ENCODE peak calls at places on chromosome 11, in six cellular contexts. One of them, this sample, is unnamed.

GRCh38 chr11:2694495-2694894 is 5.3 kb downstream of the KCNQ1OT1 start:
- ATAC-seq in gastroesophageal sphincter: no peak
- ATAC-seq in Right ventricle myocardium inferior: no peak
- ATAC-seq in activated T-cell treated with anti-CD3 and anti-CD28 coated beads, Interleukin-2, amount 50 U/mL, for 4 hours: no peak
- ATAC-seq in activated naive CD4-positive, alpha-beta T cell treated with anti-CD3 and anti-CD28 coated beads, Interleukin-2, amount 50 U/mL, for 72 hours: no peak
- ATAC-seq in activated naive CD8-positive, alpha-beta T cell treated with anti-CD3 and anti-CD28 coated beads, Interleukin-2, amount 50 U/mL, for 24 hours: no peak
- ATAC-seq in this sample: no peak

GRCh38 chr11:15192007-15192556 is 77.4 kb downstream of the INSC start:
- ATAC-seq in gastroesophageal sphincter: no peak
- ATAC-seq in Right ventricle myocardium inferior: no peak
- ATAC-seq in activated T-cell treated with anti-CD3 and anti-CD28 coated beads, Interleukin-2, amount 50 U/mL, for 4 hours: no peak
- ATAC-seq in activated naive CD8-positive, alpha-beta T cell treated with anti-CD3 and anti-CD28 coated beads, Interleukin-2, amount 50 U/mL, for 24 hours: no peak
- ATAC-seq in activated naive CD4-positive, alpha-beta T cell treated with anti-CD3 and anti-CD28 coated beads, Interleukin-2, amount 50 U/mL, for 72 hours: no peak
- ATAC-seq in this sample: no peak

GRCh38 chr11:60710482-60710881 is 11.1 kb downstream of the MS4A8 start:
- ATAC-seq in gastroesophageal sphincter: no peak
- ATAC-seq in activated naive CD4-positive, alpha-beta T cell treated with anti-CD3 and anti-CD28 coated beads, Interleukin-2, amount 50 U/mL, for 72 hours: no peak
- ATAC-seq in Right ventricle myocardium inferior: no peak
- ATAC-seq in activated naive CD8-positive, alpha-beta T cell treated with anti-CD3 and anti-CD28 coated beads, Interleukin-2, amount 50 U/mL, for 24 hours: no peak
- ATAC-seq in activated T-cell treated with anti-CD3 and anti-CD28 coated beads, Interleukin-2, amount 50 U/mL, for 4 hours: no peak
- ATAC-seq in this sample: no peak

GRCh38 chr11:9714540-9714939 is 50.7 kb downstream of the SWAP70 start:
- ATAC-seq in Right ventricle myocardium inferior: no peak
- ATAC-seq in activated naive CD8-positive, alpha-beta T cell treated with anti-CD3 and anti-CD28 coated beads, Interleukin-2, amount 50 U/mL, for 24 hours: no peak
- ATAC-seq in gastroesophageal sphincter: no peak
- ATAC-seq in activated naive CD4-positive, alpha-beta T cell treated with anti-CD3 and anti-CD28 coated beads, Interleukin-2, amount 50 U/mL, for 72 hours: peak; percentile 54
- ATAC-seq in activated T-cell treated with anti-CD3 and anti-CD28 coated beads, Interleukin-2, amount 50 U/mL, for 4 hours: no peak
- ATAC-seq in this sample: no peak

GRCh38 chr11:109343242-109343641 is 78.7 kb upstream of the C11orf87 start:
- ATAC-seq in activated T-cell treated with anti-CD3 and anti-CD28 coated beads, Interleukin-2, amount 50 U/mL, for 4 hours: no peak
- ATAC-seq in Right ventricle myocardium inferior: no peak
- ATAC-seq in activated naive CD4-positive, alpha-beta T cell treated with anti-CD3 and anti-CD28 coated beads, Interleukin-2, amount 50 U/mL, for 72 hours: no peak
- ATAC-seq in activated naive CD8-positive, alpha-beta T cell treated with anti-CD3 and anti-CD28 coated beads, Interleukin-2, amount 50 U/mL, for 24 hours: no peak
- ATAC-seq in gastroesophageal sphincter: no peak
- ATAC-seq in this sample: no peak

GRCh38 chr11:102139081-102139498 is 28.8 kb downstream of the YAP1 start:
- ATAC-seq in gastroesophageal sphincter: peak; percentile 66
- ATAC-seq in activated naive CD8-positive, alpha-beta T cell treated with anti-CD3 and anti-CD28 coated beads, Interleukin-2, amount 50 U/mL, for 24 hours: no peak
- ATAC-seq in activated naive CD4-positive, alpha-beta T cell treated with anti-CD3 and anti-CD28 coated beads, Interleukin-2, amount 50 U/mL, for 72 hours: no peak
- ATAC-seq in activated T-cell treated with anti-CD3 and anti-CD28 coated beads, Interleukin-2, amount 50 U/mL, for 4 hours: no peak
- ATAC-seq in Right ventricle myocardium inferior: peak; percentile 43
- ATAC-seq in this sample: no peak

GRCh38 chr11:33375688-33376311 is 118.6 kb downstream of the HIPK3 start:
- ATAC-seq in activated T-cell treated with anti-CD3 and anti-CD28 coated beads, Interleukin-2, amount 50 U/mL, for 4 hours: peak; percentile 34
- ATAC-seq in activated naive CD8-positive, alpha-beta T cell treated with anti-CD3 and anti-CD28 coated beads, Interleukin-2, amount 50 U/mL, for 24 hours: peak; percentile 13
- ATAC-seq in activated naive CD4-positive, alpha-beta T cell treated with anti-CD3 and anti-CD28 coated beads, Interleukin-2, amount 50 U/mL, for 72 hours: no peak
- ATAC-seq in Right ventricle myocardium inferior: no peak
- ATAC-seq in gastroesophageal sphincter: no peak
- ATAC-seq in this sample: no peak

GRCh38 chr11:41377709-41378394 is 81.6 kb downstream of the LRRC4C start:
- ATAC-seq in activated naive CD4-positive, alpha-beta T cell treated with anti-CD3 and anti-CD28 coated beads, Interleukin-2, amount 50 U/mL, for 72 hours: no peak
- ATAC-seq in activated naive CD8-positive, alpha-beta T cell treated with anti-CD3 and anti-CD28 coated beads, Interleukin-2, amount 50 U/mL, for 24 hours: no peak
- ATAC-seq in gastroesophageal sphincter: no peak
- ATAC-seq in Right ventricle myocardium inferior: no peak
- ATAC-seq in activated T-cell treated with anti-CD3 and anti-CD28 coated beads, Interleukin-2, amount 50 U/mL, for 4 hours: no peak
- ATAC-seq in this sample: no peak

GRCh38 chr11:115524572-115524971 is 20.4 kb upstream of the CADM1 start:
- ATAC-seq in activated naive CD4-positive, alpha-beta T cell treated with anti-CD3 and anti-CD28 coated beads, Interleukin-2, amount 50 U/mL, for 72 hours: no peak
- ATAC-seq in activated T-cell treated with anti-CD3 and anti-CD28 coated beads, Interleukin-2, amount 50 U/mL, for 4 hours: no peak
- ATAC-seq in gastroesophageal sphincter: no peak
- ATAC-seq in Right ventricle myocardium inferior: peak; percentile 53
- ATAC-seq in activated naive CD8-positive, alpha-beta T cell treated with anti-CD3 and anti-CD28 coated beads, Interleukin-2, amount 50 U/mL, for 24 hours: no peak
- ATAC-seq in this sample: no peak

GRCh38 chr11:11208994-11209393 is 144.1 kb downstream of the CSNK2A3 start:
- ATAC-seq in gastroesophageal sphincter: no peak
- ATAC-seq in activated naive CD4-positive, alpha-beta T cell treated with anti-CD3 and anti-CD28 coated beads, Interleukin-2, amount 50 U/mL, for 72 hours: no peak
- ATAC-seq in activated naive CD8-positive, alpha-beta T cell treated with anti-CD3 and anti-CD28 coated beads, Interleukin-2, amount 50 U/mL, for 24 hours: no peak
- ATAC-seq in activated T-cell treated with anti-CD3 and anti-CD28 coated beads, Interleukin-2, amount 50 U/mL, for 4 hours: no peak
- ATAC-seq in Right ventricle myocardium inferior: no peak
- ATAC-seq in this sample: no peak

GRCh38 chr11:7696424-7696823 is 9.9 kb downstream of the OVCH2 start:
- ATAC-seq in activated naive CD4-positive, alpha-beta T cell treated with anti-CD3 and anti-CD28 coated beads, Interleukin-2, amount 50 U/mL, for 72 hours: peak; percentile 20
- ATAC-seq in activated T-cell treated with anti-CD3 and anti-CD28 coated beads, Interleukin-2, amount 50 U/mL, for 4 hours: peak; percentile 71
- ATAC-seq in activated naive CD8-positive, alpha-beta T cell treated with anti-CD3 and anti-CD28 coated beads, Interleukin-2, amount 50 U/mL, for 24 hours: peak; percentile 88
- ATAC-seq in gastroesophageal sphincter: no peak
- ATAC-seq in Right ventricle myocardium inferior: no peak
- ATAC-seq in this sample: no peak

GRCh38 chr11:126755494-126755893 is 245.1 kb downstream of the KIRREL3 start:
- ATAC-seq in gastroesophageal sphincter: no peak
- ATAC-seq in activated naive CD4-positive, alpha-beta T cell treated with anti-CD3 and anti-CD28 coated beads, Interleukin-2, amount 50 U/mL, for 72 hours: no peak
- ATAC-seq in activated naive CD8-positive, alpha-beta T cell treated with anti-CD3 and anti-CD28 coated beads, Interleukin-2, amount 50 U/mL, for 24 hours: no peak
- ATAC-seq in activated T-cell treated with anti-CD3 and anti-CD28 coated beads, Interleukin-2, amount 50 U/mL, for 4 hours: no peak
- ATAC-seq in Right ventricle myocardium inferior: no peak
- ATAC-seq in this sample: no peak

GRCh38 chr11:19666951-19667350 is 45.7 kb upstream of the NAV2 start:
- ATAC-seq in activated T-cell treated with anti-CD3 and anti-CD28 coated beads, Interleukin-2, amount 50 U/mL, for 4 hours: no peak
- ATAC-seq in Right ventricle myocardium inferior: no peak
- ATAC-seq in activated naive CD4-positive, alpha-beta T cell treated with anti-CD3 and anti-CD28 coated beads, Interleukin-2, amount 50 U/mL, for 72 hours: no peak
- ATAC-seq in gastroesophageal sphincter: no peak
- ATAC-seq in activated naive CD8-positive, alpha-beta T cell treated with anti-CD3 and anti-CD28 coated beads, Interleukin-2, amount 50 U/mL, for 24 hours: no peak
- ATAC-seq in this sample: no peak

GRCh38 chr11:124499711-124500110 is 43.7 kb downstream of the OR8B12 start:
- ATAC-seq in activated naive CD8-positive, alpha-beta T cell treated with anti-CD3 and anti-CD28 coated beads, Interleukin-2, amount 50 U/mL, for 24 hours: no peak
- ATAC-seq in Right ventricle myocardium inferior: no peak
- ATAC-seq in activated T-cell treated with anti-CD3 and anti-CD28 coated beads, Interleukin-2, amount 50 U/mL, for 4 hours: no peak
- ATAC-seq in activated naive CD4-positive, alpha-beta T cell treated with anti-CD3 and anti-CD28 coated beads, Interleukin-2, amount 50 U/mL, for 72 hours: no peak
- ATAC-seq in gastroesophageal sphincter: no peak
- ATAC-seq in this sample: no peak

GRCh38 chr11:118092907-118093571 is 6.3 kb upstream of the SMIM35 start:
- ATAC-seq in activated naive CD4-positive, alpha-beta T cell treated with anti-CD3 and anti-CD28 coated beads, Interleukin-2, amount 50 U/mL, for 72 hours: no peak
- ATAC-seq in gastroesophageal sphincter: no peak
- ATAC-seq in activated naive CD8-positive, alpha-beta T cell treated with anti-CD3 and anti-CD28 coated beads, Interleukin-2, amount 50 U/mL, for 24 hours: no peak
- ATAC-seq in Right ventricle myocardium inferior: no peak
- ATAC-seq in activated T-cell treated with anti-CD3 and anti-CD28 coated beads, Interleukin-2, amount 50 U/mL, for 4 hours: no peak
- ATAC-seq in this sample: no peak

GRCh38 chr11:113926273-113927183 is 21.9 kb downstream of the HTR3B start:
- ATAC-seq in gastroesophageal sphincter: no peak
- ATAC-seq in activated naive CD8-positive, alpha-beta T cell treated with anti-CD3 and anti-CD28 coated beads, Interleukin-2, amount 50 U/mL, for 24 hours: no peak
- ATAC-seq in Right ventricle myocardium inferior: no peak
- ATAC-seq in activated T-cell treated with anti-CD3 and anti-CD28 coated beads, Interleukin-2, amount 50 U/mL, for 4 hours: no peak
- ATAC-seq in activated naive CD4-positive, alpha-beta T cell treated with anti-CD3 and anti-CD28 coated beads, Interleukin-2, amount 50 U/mL, for 72 hours: no peak
- ATAC-seq in this sample: no peak

GRCh38 chr11:56513280-56513679 is 22.1 kb upstream of the OR5M8 start:
- ATAC-seq in gastroesophageal sphincter: no peak
- ATAC-seq in activated T-cell treated with anti-CD3 and anti-CD28 coated beads, Interleukin-2, amount 50 U/mL, for 4 hours: no peak
- ATAC-seq in activated naive CD8-positive, alpha-beta T cell treated with anti-CD3 and anti-CD28 coated beads, Interleukin-2, amount 50 U/mL, for 24 hours: no peak
- ATAC-seq in Right ventricle myocardium inferior: no peak
- ATAC-seq in activated naive CD4-positive, alpha-beta T cell treated with anti-CD3 and anti-CD28 coated beads, Interleukin-2, amount 50 U/mL, for 72 hours: no peak
- ATAC-seq in this sample: no peak

GRCh38 chr11:106061249-106061794 is 15.8 kb downstream of the KBTBD3 start:
- ATAC-seq in Right ventricle myocardium inferior: no peak
- ATAC-seq in activated naive CD4-positive, alpha-beta T cell treated with anti-CD3 and anti-CD28 coated beads, Interleukin-2, amount 50 U/mL, for 72 hours: no peak
- ATAC-seq in gastroesophageal sphincter: no peak
- ATAC-seq in activated T-cell treated with anti-CD3 and anti-CD28 coated beads, Interleukin-2, amount 50 U/mL, for 4 hours: no peak
- ATAC-seq in activated naive CD8-positive, alpha-beta T cell treated with anti-CD3 and anti-CD28 coated beads, Interleukin-2, amount 50 U/mL, for 24 hours: no peak
- ATAC-seq in this sample: no peak

GRCh38 chr11:100823360-100823759 is 136.3 kb downstream of the ARHGAP42 start:
- ATAC-seq in gastroesophageal sphincter: no peak
- ATAC-seq in activated naive CD8-positive, alpha-beta T cell treated with anti-CD3 and anti-CD28 coated beads, Interleukin-2, amount 50 U/mL, for 24 hours: no peak
- ATAC-seq in Right ventricle myocardium inferior: peak; percentile 86
- ATAC-seq in activated naive CD4-positive, alpha-beta T cell treated with anti-CD3 and anti-CD28 coated beads, Interleukin-2, amount 50 U/mL, for 72 hours: no peak
- ATAC-seq in activated T-cell treated with anti-CD3 and anti-CD28 coated beads, Interleukin-2, amount 50 U/mL, for 4 hours: no peak
- ATAC-seq in this sample: no peak

GRCh38 chr11:78149646-78150045 is 10.2 kb upstream of the ALG8 start:
- ATAC-seq in Right ventricle myocardium inferior: peak; percentile 48
- ATAC-seq in gastroesophageal sphincter: peak; percentile 51
- ATAC-seq in activated naive CD4-positive, alpha-beta T cell treated with anti-CD3 and anti-CD28 coated beads, Interleukin-2, amount 50 U/mL, for 72 hours: no peak
- ATAC-seq in activated naive CD8-positive, alpha-beta T cell treated with anti-CD3 and anti-CD28 coated beads, Interleukin-2, amount 50 U/mL, for 24 hours: no peak
- ATAC-seq in activated T-cell treated with anti-CD3 and anti-CD28 coated beads, Interleukin-2, amount 50 U/mL, for 4 hours: no peak
- ATAC-seq in this sample: no peak